ENCODE peak calls at places on chromosomes 4 and X, in eight cellular contexts. K is tibial nerve, Z is upper lobe of left lung, W is A549, A is K562, X is transverse colon, B is sigmoid colon, O is ovary. V is an unnamed sample.

GRCh38 chr4:97013309-97014106 is 1129.8 kb downstream of the STPG2 start:
- DNase-seq in K (no peak), Z (no peak), W (no peak), A (no peak), X (no peak), B (no peak), O (no peak), V (no peak)

GRCh38 chrX:15579778-15580747 is 20.7 kb downstream of the ACE2 start:
- DNase-seq in K (no peak), Z (no peak), W (no peak), A (peak), X (no peak), B (no peak), O (peak), V (peak)

GRCh38 chrX:26032141-26032917 is 105.8 kb upstream of the MAGEB18 start:
- DNase-seq in K (peak), Z (no peak), W (no peak), A (no peak), X (no peak), B (no peak), O (no peak), V (no peak)

GRCh38 chrX:63747331-63747730 is 37.7 kb downstream of the ARHGEF9 start:
- DNase-seq in K (no peak), Z (no peak), W (no peak), A (no peak), X (no peak), B (no peak), O (no peak), V (no peak)

GRCh38 chrX:112636288-112636687 is 43.5 kb downstream of the LHFPL1 start:
- DNase-seq in K (no peak), Z (no peak), W (no peak), A (no peak), X (no peak), B (no peak), O (no peak), V (no peak)

GRCh38 chrX:8653956-8654355 is 78.0 kb downstream of the ANOS1 start:
- DNase-seq in K (no peak), Z (no peak), W (no peak), A (no peak), X (no peak), B (no peak), O (no peak), V (no peak)

GRCh38 chr4:134328741-134329140 is 127.2 kb upstream of the PABPC4L start:
- DNase-seq in K (no peak), Z (peak), W (no peak), A (peak), X (no peak), B (no peak), O (no peak), V (no peak)

GRCh38 chr4:107888237-107888636 is 43.1 kb upstream of the CYP2U1 start:
- DNase-seq in K (no peak), Z (no peak), W (no peak), A (no peak), X (no peak), B (no peak), O (no peak), V (no peak)

GRCh38 chrX:154008521-154008920 is 11.2 kb downstream of the IRAK1 start:
- DNase-seq in K (no peak), Z (no peak), W (no peak), A (no peak), X (no peak), B (no peak), O (no peak), V (no peak)

GRCh38 chr4:24186466-24186865 is 296.6 kb upstream of the PPARGC1A start:
- DNase-seq in K (no peak), Z (no peak), W (no peak), A (no peak), X (no peak), B (no peak), O (no peak), V (no peak)

GRCh38 chr4:62531250-62531649 is 1331.1 kb downstream of the ADGRL3 start:
- DNase-seq in K (no peak), Z (no peak), W (no peak), A (no peak), X (no peak), B (no peak), O (no peak), V (no peak)

GRCh38 chr4:162163892-162164759 is at the start of gene FSTL5:
- DNase-seq in K (peak), Z (peak), W (peak), A (peak), X (peak), B (peak), O (peak), V (peak)

GRCh38 chr4:141713771-141714445 is 77.5 kb downstream of the IL15 start:
- DNase-seq in K (no peak), Z (no peak), W (peak), A (no peak), X (no peak), B (no peak), O (no peak), V (no peak)

GRCh38 chrX:43845776-43846175 is 36.5 kb downstream of the MAOB start:
- DNase-seq in K (no peak), Z (no peak), W (no peak), A (no peak), X (no peak), B (no peak), O (no peak), V (no peak)

GRCh38 chr4:159075531-159075932 is 27.3 kb upstream of the RAPGEF2 start:
- DNase-seq in K (no peak), Z (no peak), W (no peak), A (no peak), X (no peak), B (no peak), O (no peak), V (no peak)

GRCh38 chrX:45309096-45309495 is 108.4 kb upstream of the DIPK2B start:
- DNase-seq in K (no peak), Z (no peak), W (no peak), A (no peak), X (no peak), B (no peak), O (no peak), V (no peak)

GRCh38 chr4:118348886-118349285 is 3.9 kb downstream of the PRSS12 start:
- DNase-seq in K (no peak), Z (peak), W (no peak), A (no peak), X (peak), B (no peak), O (no peak), V (no peak)

GRCh38 chrX:39730671-39731389 is 366.9 kb downstream of the BCOR start:
- DNase-seq in K (peak), Z (no peak), W (peak), A (peak), X (peak), B (peak), O (peak), V (peak)

GRCh38 chr4:23039813-23040212 is 347.1 kb downstream of the GBA3 start:
- DNase-seq in K (no peak), Z (no peak), W (no peak), A (no peak), X (no peak), B (no peak), O (no peak), V (no peak)

GRCh38 chrX:154327026-154327820 is 31.6 kb downstream of the TKTL1 start:
- DNase-seq in K (no peak), Z (no peak), W (no peak), A (no peak), X (peak), B (no peak), O (no peak), V (no peak)

GRCh38 chr4:174561556-174561955 is 39.3 kb upstream of the HPGD start:
- DNase-seq in K (no peak), Z (no peak), W (no peak), A (no peak), X (no peak), B (no peak), O (no peak), V (no peak)

GRCh38 chr4:2942532-2943363 is 20.5 kb downstream of the NOP14 start:
- DNase-seq in K (no peak), Z (peak), W (no peak), A (no peak), X (peak), B (no peak), O (peak), V (peak)

GRCh38 chrX:19855700-19856381 is 31.6 kb downstream of the SH3KBP1 start:
- DNase-seq in K (no peak), Z (no peak), W (no peak), A (no peak), X (no peak), B (no peak), O (no peak), V (no peak)

GRCh38 chr4:95190751-95191436 is 357.9 kb downstream of the UNC5C start:
- DNase-seq in K (no peak), Z (peak), W (no peak), A (no peak), X (no peak), B (no peak), O (no peak), V (no peak)

GRCh38 chr4:159146454-159146853 is 43.6 kb downstream of the RAPGEF2 start:
- DNase-seq in K (no peak), Z (no peak), W (no peak), A (no peak), X (no peak), B (no peak), O (no peak), V (no peak)

GRCh38 chr4:88616275-88616996 is 24.2 kb downstream of the HERC3 start:
- DNase-seq in K (no peak), Z (no peak), W (no peak), A (no peak), X (no peak), B (no peak), O (no peak), V (no peak)

GRCh38 chr4:7760228-7760627 is 179.4 kb downstream of the AFAP1 start:
- DNase-seq in K (no peak), Z (no peak), W (no peak), A (peak), X (no peak), B (no peak), O (no peak), V (no peak)

GRCh38 chr4:103718993-103719319 is 829 bp downstream of the TACR3 start:
- DNase-seq in K (no peak), Z (no peak), W (no peak), A (no peak), X (no peak), B (no peak), O (no peak), V (no peak)

GRCh38 chr4:174707277-174707676 is 121.8 kb downstream of the GLRA3 start:
- DNase-seq in K (no peak), Z (no peak), W (no peak), A (peak), X (no peak), B (no peak), O (no peak), V (no peak)

GRCh38 chr4:88465653-88466192 is 8.8 kb downstream of the HERC5 start:
- DNase-seq in K (no peak), Z (no peak), W (no peak), A (no peak), X (no peak), B (no peak), O (no peak), V (no peak)

GRCh38 chrX:121581885-121582284 is 534.5 kb downstream of the GLUD2 start:
- DNase-seq in K (no peak), Z (no peak), W (no peak), A (no peak), X (no peak), B (no peak), O (no peak), V (no peak)

GRCh38 chr4:41537267-41537890 is 578 bp upstream of the LIMCH1 start:
- DNase-seq in K (no peak), Z (no peak), W (no peak), A (no peak), X (no peak), B (no peak), O (no peak), V (no peak)

GRCh38 chrX:22969416-22969815 is 30.3 kb upstream of the DDX53 start:
- DNase-seq in K (no peak), Z (no peak), W (no peak), A (no peak), X (no peak), B (no peak), O (no peak), V (no peak)

GRCh38 chr4:83850435-83850834 is 314.5 kb downstream of the GPAT3 start:
- DNase-seq in K (no peak), Z (no peak), W (peak), A (no peak), X (no peak), B (no peak), O (no peak), V (no peak)

GRCh38 chr4:26907731-26908599 is 47.3 kb downstream of the STIM2 start:
- DNase-seq in K (no peak), Z (no peak), W (no peak), A (no peak), X (no peak), B (no peak), O (no peak), V (no peak)

GRCh38 chr4:15963001-15963451 is at the start of gene FGFBP2:
- DNase-seq in K (peak), Z (no peak), W (peak), A (no peak), X (peak), B (peak), O (no peak), V (peak)

GRCh38 chr4:160283081-160283480 is 1180.2 kb downstream of the RAPGEF2 start:
- DNase-seq in K (no peak), Z (no peak), W (no peak), A (no peak), X (no peak), B (no peak), O (no peak), V (no peak)

GRCh38 chrX:71111141-71111843 is at the start of gene IL2RG:
- DNase-seq in K (no peak), Z (no peak), W (no peak), A (peak), X (peak), B (no peak), O (no peak), V (peak)

DNA sequence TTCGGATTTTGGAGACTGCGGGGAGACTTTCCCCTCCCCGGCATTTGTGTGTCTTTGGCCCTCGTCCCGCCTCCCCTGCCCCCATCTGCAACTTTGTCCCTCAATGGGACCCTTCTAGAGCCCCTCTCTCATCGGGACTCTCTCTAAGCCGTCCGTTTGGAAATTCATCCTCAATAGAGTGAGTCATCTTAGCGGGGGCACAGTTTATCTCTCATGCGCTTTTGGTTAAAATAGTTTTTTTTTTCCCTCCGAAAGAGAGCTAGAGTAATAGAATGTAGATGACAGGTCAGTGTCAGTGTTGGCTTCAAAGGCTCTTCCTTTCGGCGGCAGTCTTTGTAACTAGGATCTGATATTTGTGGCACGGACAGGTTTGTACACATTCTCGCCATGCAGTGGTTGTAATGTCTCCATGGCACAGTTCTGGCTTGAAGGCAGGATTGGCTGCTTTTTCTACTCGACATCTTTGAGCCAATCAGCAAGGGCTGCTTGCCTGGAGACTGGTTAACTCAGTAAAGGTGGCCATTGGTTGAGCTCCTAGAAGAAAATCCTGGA is 966 bp downstream of the N4BP2 start:
- DNase-seq in K (peak), Z (no peak), W (peak), A (peak), X (peak), B (peak), O (peak), V (peak)
- TF ChIP-seq POLR2A in K (peak), Z (no peak), W (no peak), A (peak), X (peak), B (no peak), O (peak), V (no peak)

GRCh38 chrX:139120760-139121159 is 409.2 kb upstream of the FGF13 start:
- DNase-seq in K (no peak), Z (no peak), W (no peak), A (no peak), X (no peak), B (no peak), O (no peak), V (no peak)

GRCh38 chrX:139121616-139122286 is 408.8 kb upstream of the F9 start:
- DNase-seq in K (no peak), Z (no peak), W (no peak), A (no peak), X (no peak), B (no peak), O (no peak), V (no peak)

GRCh38 chrX:139125916-139126315 is 404.6 kb upstream of the F9 start:
- DNase-seq in K (no peak), Z (no peak), W (no peak), A (no peak), X (no peak), B (no peak), O (no peak), V (no peak)

DNA sequence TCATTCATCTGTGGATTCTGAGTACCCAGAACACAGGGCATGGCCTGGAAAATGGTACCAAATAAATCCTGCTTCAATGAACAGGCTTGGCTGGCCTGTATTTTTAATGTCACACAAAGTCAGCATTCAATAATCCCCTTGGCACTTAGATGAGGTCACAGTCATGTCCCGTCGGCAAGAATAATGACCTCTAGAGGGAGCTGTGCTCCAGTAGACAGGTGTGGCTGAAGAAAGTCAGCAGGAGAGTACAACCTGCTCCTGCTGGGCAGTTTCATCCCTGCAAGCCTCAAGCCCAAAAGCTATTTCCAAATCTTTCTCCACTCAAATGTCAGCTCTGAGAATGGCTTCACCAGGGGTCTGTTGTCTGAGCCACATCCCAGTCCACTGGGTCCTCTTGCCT is 404.0 kb upstream of the F9 start:
- DNase-seq in K (no peak), Z (no peak), W (no peak), A (peak), X (peak), B (no peak), O (no peak), V (peak)
- TF ChIP-seq EP300 in K (no peak), Z (no peak), W (no peak), A (no peak), X (no peak), B (no peak), O (no peak), V (no peak)

GRCh38 chrX:49270249-49270921 is 792 bp downstream of the PPP1R3F start:
- DNase-seq in K (no peak), Z (peak), W (no peak), A (no peak), X (no peak), B (no peak), O (peak), V (no peak)

GRCh38 chrX:49271341-49271740 is 1.7 kb downstream of the PPP1R3F start:
- DNase-seq in K (no peak), Z (no peak), W (no peak), A (no peak), X (no peak), B (peak), O (peak), V (no peak)

GRCh38 chrX:49269768-49270248 is at the start of gene PPP1R3F:
- DNase-seq in K (no peak), Z (peak), W (no peak), A (no peak), X (no peak), B (no peak), O (no peak), V (no peak)

GRCh38 chrX:49268702-49269009 is 937 bp upstream of the PPP1R3F start:
- DNase-seq in K (no peak), Z (no peak), W (no peak), A (no peak), X (no peak), B (no peak), O (no peak), V (no peak)

DNA sequence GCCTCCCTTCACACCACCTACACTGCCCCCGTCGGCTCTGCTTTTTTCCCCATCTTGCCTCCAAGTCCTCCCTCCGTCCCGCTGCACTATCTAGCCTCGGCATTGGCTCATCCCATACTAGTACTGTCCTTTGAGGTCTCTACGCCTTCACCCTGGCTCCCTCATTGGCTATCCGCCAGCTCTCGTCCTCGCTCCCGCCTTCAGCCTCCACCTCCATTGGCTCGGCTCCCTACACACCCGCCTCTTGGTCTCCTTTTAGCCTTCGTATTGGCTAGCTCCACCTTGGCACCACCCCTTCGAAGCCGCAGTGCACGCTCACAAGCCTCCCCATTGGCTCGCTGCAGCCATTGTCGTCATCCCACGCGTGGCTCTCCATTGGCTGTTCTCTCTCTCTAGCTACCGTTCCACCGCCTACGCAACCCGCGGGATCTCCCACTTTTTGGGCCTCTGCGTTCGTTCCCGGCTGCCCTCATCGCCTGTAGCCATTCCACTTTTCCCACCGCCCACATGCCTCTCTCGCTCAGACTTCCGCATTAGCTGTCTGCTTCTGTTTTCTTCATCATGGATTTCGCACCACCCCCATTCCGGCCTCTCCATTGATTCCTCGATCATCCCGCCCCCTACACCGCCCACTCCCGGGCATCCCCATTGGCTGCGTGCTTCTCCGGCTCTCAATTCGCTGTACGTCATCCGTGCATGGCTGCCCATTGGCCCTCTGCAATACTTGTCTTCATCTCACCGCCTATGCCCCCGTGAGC is 404 bp upstream of the PPP1R3F start:
- DNase-seq in K (peak), Z (peak), W (peak), A (peak), X (peak), B (peak), O (peak), V (peak)
- TF ChIP-seq POLR2A in K (peak), Z (no peak), W (peak), A (peak), X (peak), B (peak), O (peak), V (peak)

GRCh38 chr4:165709526-165709925 is 163.5 kb upstream of the TLL1 start:
- DNase-seq in K (no peak), Z (peak), W (no peak), A (no peak), X (no peak), B (no peak), O (no peak), V (no peak)
- TF ChIP-seq EP300 in K (no peak), Z (no peak), W (no peak), A (no peak), X (no peak), B (no peak), O (no peak), V (no peak)

GRCh38 chrX:16771483-16772398 is 14.5 kb upstream of the TXLNG start:
- DNase-seq in K (no peak), Z (no peak), W (peak), A (peak), X (peak), B (no peak), O (no peak), V (no peak)
- TF ChIP-seq POLR2A in K (no peak), Z (no peak), W (peak), A (peak), X (peak), B (no peak), O (no peak), V (no peak)